ENCODE peak calls at places on chromosomes 7 and 10, in four cellular contexts. P is HCT116, V is GM23338, R is heart left ventricle. C is an unnamed sample.

GRCh38 chr10:42983595-42983990 is 93.3 kb upstream of the RET start:
- DNase-seq in P (no peak), V (no peak), R (no peak), C (no peak)

GRCh38 chr7:143331179-143331825 is 15.4 kb downstream of the CLCN1 start:
- DNase-seq in P (no peak), V (no peak), R (no peak), C (peak; percentile 76)

GRCh38 chr7:82838314-82838713 is 324.4 kb downstream of the PCLO start:
- DNase-seq in P (no peak), V (no peak), R (no peak), C (no peak)

GRCh38 chr10:77041636-77042258 is 595.9 kb downstream of the KCNMA1 start:
- DNase-seq in P (no peak), V (no peak), R (no peak), C (no peak)

GRCh38 chr10:15046626-15047025 is 2.9 kb downstream of the OLAH start:
- DNase-seq in P (no peak), V (no peak), R (no peak), C (no peak)

GRCh38 chr10:30583778-30584415 is 45.7 kb downstream of the LYZL2 start:
- DNase-seq in P (peak; percentile 57), V (no peak), R (peak; percentile 80), C (peak; percentile 42)

GRCh38 chr7:52940511-52940910 is 94.9 kb upstream of the POM121L12 start:
- DNase-seq in P (no peak), V (no peak), R (no peak), C (no peak)

GRCh38 chr10:103696411-103697145 is 158.8 kb downstream of the SH3PXD2A start:
- DNase-seq in P (peak; percentile 83), V (peak; percentile 82), R (peak; percentile 72), C (no peak)

GRCh38 chr10:65581426-65582026 is 1344.3 kb upstream of the LRRTM3 start:
- DNase-seq in P (no peak), V (peak; percentile 54), R (no peak), C (no peak)

GRCh38 chr10:12041766-12042408 is 722 bp downstream of the UPF2 start:
- DNase-seq in P (no peak), V (peak; percentile 39), R (no peak), C (no peak)

GRCh38 chr7:29327455-29327854 is 132.9 kb downstream of the CHN2 start:
- DNase-seq in P (no peak), V (no peak), R (no peak), C (no peak)

GRCh38 chr10:113844091-113844490 is 9.8 kb downstream of the DCLRE1A start:
- DNase-seq in P (no peak), V (peak; percentile 57), R (no peak), C (no peak)

GRCh38 chr10:124721295-124722052 is 22.7 kb downstream of the FAM53B start:
- DNase-seq in P (no peak), V (no peak), R (no peak), C (peak; percentile 93)

GRCh38 chr7:30177186-30177585 is 42.4 kb downstream of the MTURN start:
- DNase-seq in P (no peak), V (no peak), R (no peak), C (no peak)

GRCh38 chr10:24617771-24618396 is 105.8 kb downstream of the ARHGAP21 start:
- DNase-seq in P (peak; percentile 45), V (peak; percentile 90), R (peak; percentile 41), C (peak; percentile 44)

GRCh38 chr7:7333610-7334009 is 151.3 kb downstream of the C1GALT1 start:
- DNase-seq in P (no peak), V (no peak), R (no peak), C (no peak)

GRCh38 chr7:21251166-21251806 is 176.6 kb upstream of the SP4 start:
- DNase-seq in P (no peak), V (no peak), R (no peak), C (no peak)

GRCh38 chr10:35347899-35348608 is 11.7 kb downstream of the CCNY start:
- DNase-seq in P (no peak), V (no peak), R (no peak), C (no peak)

GRCh38 chr7:43513236-43513635 is 69.7 kb upstream of the STK17A start:
- DNase-seq in P (no peak), V (no peak), R (no peak), C (no peak)

GRCh38 chr7:5450549-5451327 is 27.1 kb upstream of the TNRC18 start:
- DNase-seq in P (no peak), V (peak; percentile 83), R (peak; percentile 57), C (no peak)

GRCh38 chr7:158585721-158586498 is 1.7 kb downstream of the PTPRN2 start:
- DNase-seq in P (no peak), V (peak; percentile 48), R (no peak), C (no peak)

GRCh38 chr7:105934577-105935185 is 28.4 kb upstream of the CDHR3 start:
- DNase-seq in P (peak; percentile 7), V (peak; percentile 72), R (no peak), C (no peak)

GRCh38 chr10:132667613-132668394 is 118.1 kb downstream of the NKX6-2 start:
- DNase-seq in P (no peak), V (no peak), R (no peak), C (no peak)

GRCh38 chr10:73586583-73586984 is 4.6 kb downstream of the USP54 start:
- DNase-seq in P (no peak), V (no peak), R (no peak), C (no peak)

GRCh38 chr10:16545126-16545736 is 23.6 kb upstream of the C1QL3 start:
- DNase-seq in P (peak; percentile 6), V (peak; percentile 73), R (no peak), C (no peak)

GRCh38 chr10:72086466-72087391 is 1.6 kb downstream of the SPOCK2 start:
- DNase-seq in P (no peak), V (peak; percentile 75), R (peak; percentile 74), C (no peak)

GRCh38 chr7:134693256-134693655 is 46.6 kb downstream of the BPGM start:
- DNase-seq in P (no peak), V (no peak), R (no peak), C (peak; percentile 38)

GRCh38 chr7:94274828-94275227 is 119.9 kb upstream of the COL1A2 start:
- DNase-seq in P (no peak), V (no peak), R (no peak), C (no peak)

GRCh38 chr7:131529617-131530016 is 26.8 kb downstream of the PODXL start:
- DNase-seq in P (no peak), V (no peak), R (no peak), C (no peak)

GRCh38 chr7:55251313-55251712 is 113.8 kb upstream of the LANCL2 start:
- DNase-seq in P (no peak), V (no peak), R (no peak), C (no peak)

GRCh38 chr7:23418046-23418445 is 52.2 kb downstream of the IGF2BP3 start:
- DNase-seq in P (no peak), V (no peak), R (no peak), C (no peak)

GRCh38 chr10:71255817-71256660 is 43.7 kb downstream of the UNC5B start:
- DNase-seq in P (peak; percentile 56), V (no peak), R (peak; percentile 67), C (no peak)

GRCh38 chr7:40470111-40470736 is 335.4 kb downstream of the SUGCT start:
- DNase-seq in P (no peak), V (no peak), R (no peak), C (no peak)

GRCh38 chr10:76172020-76172419 is 740.6 kb downstream of the LRMDA start:
- DNase-seq in P (no peak), V (no peak), R (no peak), C (no peak)

GRCh38 chr7:44921607-44922350 is 36.4 kb upstream of the PURB start:
- DNase-seq in P (peak; percentile 59), V (peak; percentile 90), R (peak; percentile 87), C (peak; percentile 71)

GRCh38 chr10:97230146-97230545 is 44.4 kb upstream of the SLIT1 start:
- DNase-seq in P (no peak), V (no peak), R (no peak), C (no peak)

GRCh38 chr10:35781643-35782035 is 139.5 kb upstream of the FZD8 start:
- DNase-seq in P (no peak), V (peak; percentile 81), R (no peak), C (no peak)

GRCh38 chr7:31917256-31917655 is 153.0 kb downstream of the PDE1C start:
- DNase-seq in P (no peak), V (no peak), R (no peak), C (no peak)
- H3K27me3 ChIP-seq in P (peaks cover 10% of the 10 kb centered on the region), V (no peaks in the 10 kb centered on the region), R (no peaks in the 10 kb centered on the region), C (no peaks in the 10 kb centered on the region)

GRCh38 chr10:99556225-99556523 is 23.4 kb downstream of the NKX2-3 start:
- DNase-seq in P (no peak), V (no peak), R (no peak), C (no peak)

GRCh38 chr10:99551616-99552015 is 18.9 kb downstream of the NKX2-3 start:
- DNase-seq in P (no peak), V (no peak), R (no peak), C (no peak)

GRCh38 chr10:99555371-99556224 is 22.9 kb downstream of the NKX2-3 start:
- DNase-seq in P (no peak), V (no peak), R (no peak), C (no peak)

GRCh38 chr10:99548041-99548530 is 15.3 kb downstream of the NKX2-3 start:
- DNase-seq in P (peak; percentile 50), V (peak; percentile 71), R (no peak), C (no peak)

GRCh38 chr10:99551158-99551557 is 18.4 kb downstream of the NKX2-3 start:
- DNase-seq in P (no peak), V (no peak), R (no peak), C (peak; percentile 18)
- H3K27me3 ChIP-seq in P (peaks cover 8% of the 10 kb centered on the region), V (peaks cover 43% of the 10 kb centered on the region), R (peaks cover 13% of the 10 kb centered on the region), C (peaks cover 33% of the 10 kb centered on the region)

GRCh38 chr7:151408839-151409554 is 841 bp downstream of the WDR86 start:
- DNase-seq in P (no peak), V (peak; percentile 79), R (no peak), C (no peak)
- H3K27me3 ChIP-seq in P (no peaks in the 10 kb centered on the region), V (peaks cover 33% of the 10 kb centered on the region), R (peaks cover 19% of the 10 kb centered on the region), C (peaks cover 47% of the 10 kb centered on the region)

GRCh38 chr10:100803481-100803880 is 58.1 kb downstream of the PAX2 start:
- DNase-seq in P (no peak), V (peak; percentile 51), R (no peak), C (no peak)
- H3K27me3 ChIP-seq in P (no peaks in the 10 kb centered on the region), V (peaks cover 7% of the 10 kb centered on the region), R (peaks cover 23% of the 10 kb centered on the region), C (peaks cover 43% of the 10 kb centered on the region)

GRCh38 chr7:51035696-51036095 is 253.0 kb upstream of the GRB10 start:
- DNase-seq in P (no peak), V (no peak), R (no peak), C (no peak)
- H3K27me3 ChIP-seq in P (no peaks in the 10 kb centered on the region), V (no peaks in the 10 kb centered on the region), R (no peaks in the 10 kb centered on the region), C (no peaks in the 10 kb centered on the region)

DNA sequence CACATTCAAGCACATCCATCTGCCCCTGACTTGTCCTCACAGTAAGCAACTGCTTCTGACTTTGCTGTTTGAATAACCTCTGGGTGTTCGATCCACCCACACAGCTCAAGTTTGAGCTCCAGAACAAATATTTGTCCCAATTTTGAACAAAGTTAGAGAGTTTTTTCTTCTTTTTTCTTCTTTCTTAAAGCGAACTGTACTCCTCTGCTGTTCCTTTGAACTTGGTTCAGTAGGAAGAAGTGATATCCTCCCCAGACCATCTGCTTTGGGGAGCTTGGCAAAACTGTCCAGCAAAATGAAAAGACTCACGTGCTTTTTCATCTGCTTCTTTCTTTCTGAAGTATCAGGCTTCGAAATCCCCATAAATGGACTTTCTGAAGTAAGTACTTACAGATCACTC is at the start of gene ITIH2:
- DNase-seq in P (no peak), V (no peak), R (no peak), C (no peak)
- H3K27me3 ChIP-seq in P (peaks cover 48% of the 10 kb centered on the region), V (no peaks in the 10 kb centered on the region), R (no peaks in the 10 kb centered on the region), C (peaks cover 2% of the 10 kb centered on the region)